ENCODE peak calls at places on chromosome 5, in eight cellular contexts. E is fibroblast of mammary gland, L is sigmoid colon, Q is GM13977, O is H9, K is breast epithelium, S is mesothelial cell of epicardium, W is uterus. D is an unnamed sample.

GRCh38 chr5:134247411-134247810 is 21.5 kb upstream of the PPP2CA start:
- DNase-seq in S (no peak), W (no peak), L (no peak), K (no peak), E (peak; percentile 94), Q (no peak), O (no peak), D (no peak)

GRCh38 chr5:39171647-39172046 is 47.7 kb downstream of the FYB1 start:
- DNase-seq in W (no peak), K (no peak), O (no peak), L (no peak), Q (no peak), S (no peak), E (no peak), D (no peak)

GRCh38 chr5:34460496-34460895 is 195.6 kb upstream of the RAI14 start:
- DNase-seq in O (no peak), S (no peak), L (no peak), K (no peak), E (no peak), Q (no peak), W (no peak), D (no peak)

GRCh38 chr5:83583859-83584258 is 112.3 kb downstream of the VCAN start:
- DNase-seq in E (peak; percentile 68), S (no peak), O (no peak), K (no peak), W (no peak), Q (no peak), L (no peak), D (no peak)

GRCh38 chr5:172453986-172454354 is 355 bp downstream of the SH3PXD2B start:
- DNase-seq in E (no peak), L (peak; percentile 87), O (peak; percentile 61), S (peak; percentile 44), Q (no peak), W (peak; percentile 56), K (no peak), D (peak; percentile 72)

GRCh38 chr5:134006119-134006514 is 1.3 kb upstream of the VDAC1 start:
- DNase-seq in K (no peak), L (no peak), S (no peak), W (no peak), E (no peak), Q (no peak), O (peak; percentile 55), D (no peak)

GRCh38 chr5:173499471-173500212 is 116.8 kb downstream of the BOD1 start:
- DNase-seq in L (no peak), E (no peak), K (no peak), Q (no peak), O (no peak), W (no peak), S (no peak), D (no peak)

GRCh38 chr5:58836351-58836750 is 253.5 kb downstream of the RAB3C start:
- DNase-seq in O (no peak), Q (no peak), S (no peak), L (no peak), K (no peak), W (no peak), E (no peak), D (no peak)

GRCh38 chr5:36944607-36945225 is 68.1 kb downstream of the NIPBL start:
- DNase-seq in L (no peak), O (no peak), S (no peak), W (no peak), E (peak; percentile 79), K (no peak), Q (peak; percentile 18), D (no peak)

GRCh38 chr5:181205735-181206401 is 872 bp upstream of the TRIM7 start:
- DNase-seq in K (no peak), W (no peak), Q (no peak), E (no peak), S (no peak), L (peak; percentile 67), O (no peak), D (no peak)

GRCh38 chr5:170809551-170809950 is 26.0 kb downstream of the GABRP start:
- DNase-seq in E (peak; percentile 60), Q (peak; percentile 26), K (no peak), W (no peak), O (peak; percentile 42), S (no peak), L (no peak), D (no peak)

GRCh38 chr5:172758077-172758835 is 12.7 kb downstream of the DUSP1 start:
- DNase-seq in O (peak; percentile 78), W (peak; percentile 29), E (peak; percentile 98), S (no peak), Q (no peak), K (no peak), L (peak; percentile 64), D (no peak)

GRCh38 chr5:106080540-106080939 is 1590.2 kb downstream of the EFNA5 start:
- DNase-seq in S (no peak), K (no peak), Q (no peak), O (no peak), W (no peak), E (no peak), L (no peak), D (no peak)

GRCh38 chr5:102758576-102758975 is 3.5 kb downstream of the PAM start:
- DNase-seq in Q (no peak), E (peak; percentile 61), L (no peak), K (no peak), O (no peak), W (no peak), S (no peak), D (no peak)

GRCh38 chr5:177297922-177298321 is 5.6 kb downstream of the RAB24 start:
- DNase-seq in L (no peak), K (no peak), W (no peak), E (no peak), S (no peak), Q (no peak), O (no peak), D (no peak)
- TF ChIP-seq CTCF in L (no peak), K (no peak), W (no peak), E (no peak), S (no peak), Q (no peak), O (no peak), D (no peak)

DNA sequence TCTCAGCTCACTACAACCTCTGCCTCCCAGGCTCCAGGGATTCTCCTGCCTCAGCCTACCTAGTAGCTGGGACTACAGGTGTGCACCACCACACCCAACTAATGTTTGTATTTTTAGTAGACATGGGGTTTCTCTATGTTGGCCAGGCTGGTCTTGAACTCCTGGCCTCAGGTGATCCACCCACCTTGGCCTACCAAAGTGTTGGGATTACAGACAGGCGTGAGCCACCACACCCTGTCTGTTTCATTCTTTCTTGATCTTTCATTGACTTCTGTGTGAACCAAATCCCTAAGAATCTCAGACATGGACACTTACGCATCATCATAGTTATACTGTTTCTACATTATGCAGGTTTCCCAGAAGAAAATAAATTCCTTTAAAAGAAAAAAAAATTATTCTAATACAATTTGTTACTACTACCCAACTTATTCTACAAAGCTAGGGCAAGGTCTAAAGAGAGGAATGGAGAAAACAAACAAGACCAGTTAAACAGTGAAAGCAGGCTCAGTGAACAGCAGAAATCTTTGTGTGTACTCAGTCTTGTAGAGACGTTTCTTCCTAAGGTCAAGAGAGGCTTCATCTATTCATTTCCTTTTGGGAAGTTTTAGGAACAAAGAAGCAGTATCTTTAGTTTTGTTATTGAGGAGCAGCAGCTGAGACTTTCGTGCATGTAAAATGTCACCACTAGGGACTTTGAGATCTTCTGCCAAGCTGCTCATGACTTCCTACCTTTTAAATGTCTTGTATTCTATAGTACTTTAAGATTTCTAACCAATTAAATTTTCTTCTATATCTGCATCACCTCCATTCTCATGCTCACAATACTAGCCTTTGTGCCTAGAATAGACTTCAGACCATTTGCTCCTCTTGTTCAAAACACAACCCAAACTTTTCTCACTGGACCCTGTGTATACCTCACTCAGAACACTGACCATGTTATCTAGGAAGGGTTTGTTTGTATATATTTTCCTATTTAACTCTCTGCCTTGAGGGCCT is 5.6 kb upstream of the HMGCR start:
- DNase-seq in W (no peak), Q (no peak), E (no peak), O (no peak), S (no peak), L (no peak), K (no peak), D (no peak)
- TF ChIP-seq CTCF in W (no peak), Q (no peak), E (no peak), O (peak; percentile 35), S (no peak), L (no peak), K (no peak), D (peak; percentile 19)

GRCh38 chr5:157132302-157132612 is 10.4 kb downstream of the MED7 start:
- DNase-seq in Q (no peak), O (no peak), W (no peak), L (no peak), E (no peak), S (no peak), K (no peak), D (no peak)
- TF ChIP-seq CTCF in Q (no peak), O (no peak), W (no peak), L (no peak), E (no peak), S (no peak), K (no peak), D (no peak)

DNA sequence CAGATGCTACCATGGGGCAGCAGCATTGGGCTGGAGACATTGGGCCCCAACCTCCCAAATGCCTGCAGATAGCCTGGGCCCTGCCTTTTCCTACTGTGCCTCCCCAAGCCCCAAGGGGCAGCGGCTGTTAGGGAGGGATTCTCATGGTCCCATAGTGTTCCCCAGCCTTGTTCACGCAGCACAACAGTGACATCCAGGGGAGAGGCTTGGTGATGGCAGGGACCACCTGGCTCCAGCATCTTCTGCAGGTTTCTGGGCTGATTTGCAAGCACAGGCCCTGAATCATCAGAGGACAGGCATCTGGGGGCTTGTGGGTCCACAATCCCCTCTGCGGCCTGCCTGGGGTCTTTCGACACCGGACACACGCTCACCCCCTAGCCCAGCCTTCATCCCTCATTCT is 354.6 kb downstream of the SLIT3 start:
- DNase-seq in W (no peak), K (no peak), Q (no peak), S (no peak), E (no peak), L (no peak), O (peak; percentile 71), D (peak; percentile 75)
- TF ChIP-seq CTCF in W (no peak), K (no peak), Q (peak; percentile 22), S (no peak), E (peak; percentile 22), L (no peak), O (peak; percentile 68), D (no peak)

DNA sequence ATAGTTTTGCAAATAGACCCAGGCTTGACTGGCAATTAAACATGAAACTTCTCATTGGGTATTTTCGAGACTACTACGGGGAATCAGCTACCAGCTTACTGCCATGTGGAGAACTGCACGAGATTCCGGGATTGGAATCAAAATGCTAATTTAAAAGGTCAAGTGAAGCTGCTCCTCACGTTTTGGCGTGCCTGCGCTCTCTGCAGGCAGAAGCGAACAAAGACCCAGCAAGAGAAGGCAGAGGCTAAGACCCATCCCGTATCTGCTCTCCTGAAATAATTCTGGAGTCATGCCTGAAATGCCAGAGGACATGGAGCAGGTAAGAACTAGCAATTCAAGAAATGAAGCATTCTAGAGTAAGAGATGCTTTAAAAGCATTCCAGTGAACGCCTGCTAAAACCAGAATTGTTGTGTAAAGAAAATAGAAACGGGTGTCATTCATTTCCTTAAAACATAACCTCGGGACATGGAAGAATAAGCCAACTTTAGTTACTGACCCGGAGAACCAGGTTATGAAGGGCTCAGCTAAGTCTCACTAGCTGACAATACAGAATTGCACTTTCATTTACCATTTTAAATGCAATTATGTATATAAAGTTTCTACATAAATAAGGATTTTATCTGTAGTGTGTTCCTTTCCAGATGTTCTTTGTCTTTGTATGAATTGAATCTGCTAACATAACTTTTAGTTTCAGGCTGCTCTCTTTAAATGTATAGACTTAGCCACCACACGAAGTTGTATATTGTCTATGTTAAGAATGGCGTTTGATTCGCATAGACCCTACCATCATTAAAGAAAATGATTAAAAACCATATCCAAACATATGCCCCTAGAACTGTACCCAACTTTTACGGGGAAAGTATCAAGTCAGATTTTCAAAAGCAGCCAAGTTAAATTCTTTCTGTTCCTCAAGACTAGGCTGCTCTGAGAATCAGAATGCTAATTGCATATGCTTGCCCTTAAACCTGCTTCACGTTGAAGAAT is 2.0 kb upstream of the MAT2B start:
- DNase-seq in L (peak; percentile 82), Q (peak; percentile 43), K (peak; percentile 58), W (peak; percentile 56), O (peak; percentile 89), E (peak; percentile 89), S (no peak), D (peak; percentile 39)
- TF ChIP-seq CTCF in L (no peak), Q (peak; percentile 64), K (no peak), W (peak; percentile 30), O (peak; percentile 47), E (peak; percentile 47), S (no peak), D (no peak)